ENCODE peak calls at places on chromosome 4, in four cellular contexts. P is CD8-positive, alpha-beta T cell; A is CD4-positive, alpha-beta T cell; F is transverse colon. Z is an unnamed sample. For H3K9me3, the result is how much of the 10 kb centered on the place peaks cover.

GRCh38 chr4:159070742-159071141 is 32.1 kb upstream of the RAPGEF2 start:
- DNase-seq in P (no peak), A (no peak), F (no peak), Z (no peak)

GRCh38 chr4:3206439-3207100 is 42.4 kb upstream of the MSANTD1 start:
- DNase-seq in F (no peak), P (no peak), A (no peak), Z (no peak)

GRCh38 chr4:78532046-78532445 is 19.5 kb upstream of the ANXA3 start:
- DNase-seq in P (no peak), A (no peak), F (no peak), Z (no peak)

GRCh38 chr4:183600189-183600685 is 58.7 kb downstream of the RWDD4 start:
- DNase-seq in P (no peak), F (no peak), A (no peak), Z (no peak)

GRCh38 chr4:64718091-64718490 is 308.8 kb upstream of the TECRL start:
- DNase-seq in P (no peak), F (no peak), A (no peak), Z (no peak)

GRCh38 chr4:112120021-112120420 is 25.2 kb upstream of the FAM241A start:
- DNase-seq in P (no peak), A (no peak), F (no peak), Z (no peak)

GRCh38 chr4:7103599-7104365 is 35.9 kb upstream of the GRPEL1 start:
- DNase-seq in P (no peak), A (no peak), F (peak), Z (peak)

GRCh38 chr4:105474110-105474518 is 252 bp upstream of the PPA2 start:
- DNase-seq in P (peak), A (no peak), F (peak), Z (no peak)

GRCh38 chr4:84940960-84941359 is 25.5 kb downstream of the WDFY3 start:
- DNase-seq in P (no peak), F (no peak), A (no peak), Z (no peak)

GRCh38 chr4:53005808-53006207 is 143.7 kb downstream of the RASL11B start:
- DNase-seq in P (no peak), F (no peak), A (no peak), Z (no peak)

GRCh38 chr4:8706221-8707044 is 113.9 kb downstream of the CPZ start:
- DNase-seq in P (no peak), A (no peak), F (no peak), Z (no peak)

GRCh38 chr4:153518637-153519384 is 52.7 kb downstream of the TMEM131L start:
- DNase-seq in P (no peak), A (no peak), F (no peak), Z (no peak)

GRCh38 chr4:100299441-100299840 is 109.2 kb upstream of the DDIT4L start:
- DNase-seq in A (no peak), P (no peak), F (no peak), Z (no peak)

GRCh38 chr4:123878976-123879375 is 482.4 kb downstream of the SPRY1 start:
- DNase-seq in P (no peak), A (no peak), F (no peak), Z (no peak)

GRCh38 chr4:6189511-6189910 is 10.8 kb downstream of the JAKMIP1 start:
- DNase-seq in A (no peak), P (no peak), F (no peak), Z (no peak)

GRCh38 chr4:34422472-34422871 is 1821.8 kb downstream of the ARAP2 start:
- DNase-seq in A (no peak), F (no peak), P (no peak), Z (no peak)

GRCh38 chr4:162497564-162498167 is 333.9 kb upstream of the FSTL5 start:
- DNase-seq in A (no peak), P (no peak), F (no peak), Z (no peak)

GRCh38 chr4:165839615-165840333 is 33.3 kb upstream of the TLL1 start:
- DNase-seq in P (no peak), A (no peak), F (no peak), Z (no peak)

GRCh38 chr4:101259876-101260275 is 87.5 kb downstream of the PPP3CA start:
- DNase-seq in F (no peak), A (no peak), P (no peak), Z (no peak)

GRCh38 chr4:99403380-99404194 is 31.6 kb downstream of the ADH7 start:
- DNase-seq in P (no peak), F (no peak), A (no peak), Z (no peak)

GRCh38 chr4:126705271-126705670 is 927.5 kb upstream of the INTU start:
- DNase-seq in F (no peak), A (no peak), P (no peak), Z (no peak)

GRCh38 chr4:24754586-24754985 is 40.8 kb upstream of the SOD3 start:
- DNase-seq in A (no peak), P (no peak), F (no peak), Z (no peak)

GRCh38 chr4:77595361-77595973 is 10.2 kb upstream of the CXCL13 start:
- DNase-seq in F (no peak), A (no peak), P (no peak), Z (no peak)

GRCh38 chr4:145619639-145619996 is 433 bp downstream of the MMAA start:
- DNase-seq in F (peak), P (peak), A (peak), Z (peak)

GRCh38 chr4:43224591-43224990 is 332.1 kb downstream of the GRXCR1 start:
- DNase-seq in F (no peak), P (no peak), A (no peak), Z (no peak)

GRCh38 chr4:63620271-63620670 is 789.0 kb downstream of the TECRL start:
- DNase-seq in P (no peak), A (no peak), F (no peak), Z (no peak)

GRCh38 chr4:106869551-106869950 is 166.6 kb downstream of the DKK2 start:
- DNase-seq in A (no peak), F (no peak), P (no peak), Z (no peak)

GRCh38 chr4:102438396-102438795 is 62.8 kb upstream of the NFKB1 start:
- DNase-seq in A (no peak), F (no peak), P (no peak), Z (no peak)

GRCh38 chr4:169270810-169271691 is at the start of gene SH3RF1:
- DNase-seq in A (no peak), P (no peak), F (peak), Z (peak)
- TF ChIP-seq CTCF in A (no peak), P (no peak), F (peak), Z (no peak)

GRCh38 chr4:13276357-13276756 is 207.8 kb downstream of the RAB28 start:
- DNase-seq in A (no peak), F (no peak), P (no peak), Z (no peak)
- H3K9me3 ChIP-seq in A (under half), F (under half), P (under half), Z (under half)

DNA sequence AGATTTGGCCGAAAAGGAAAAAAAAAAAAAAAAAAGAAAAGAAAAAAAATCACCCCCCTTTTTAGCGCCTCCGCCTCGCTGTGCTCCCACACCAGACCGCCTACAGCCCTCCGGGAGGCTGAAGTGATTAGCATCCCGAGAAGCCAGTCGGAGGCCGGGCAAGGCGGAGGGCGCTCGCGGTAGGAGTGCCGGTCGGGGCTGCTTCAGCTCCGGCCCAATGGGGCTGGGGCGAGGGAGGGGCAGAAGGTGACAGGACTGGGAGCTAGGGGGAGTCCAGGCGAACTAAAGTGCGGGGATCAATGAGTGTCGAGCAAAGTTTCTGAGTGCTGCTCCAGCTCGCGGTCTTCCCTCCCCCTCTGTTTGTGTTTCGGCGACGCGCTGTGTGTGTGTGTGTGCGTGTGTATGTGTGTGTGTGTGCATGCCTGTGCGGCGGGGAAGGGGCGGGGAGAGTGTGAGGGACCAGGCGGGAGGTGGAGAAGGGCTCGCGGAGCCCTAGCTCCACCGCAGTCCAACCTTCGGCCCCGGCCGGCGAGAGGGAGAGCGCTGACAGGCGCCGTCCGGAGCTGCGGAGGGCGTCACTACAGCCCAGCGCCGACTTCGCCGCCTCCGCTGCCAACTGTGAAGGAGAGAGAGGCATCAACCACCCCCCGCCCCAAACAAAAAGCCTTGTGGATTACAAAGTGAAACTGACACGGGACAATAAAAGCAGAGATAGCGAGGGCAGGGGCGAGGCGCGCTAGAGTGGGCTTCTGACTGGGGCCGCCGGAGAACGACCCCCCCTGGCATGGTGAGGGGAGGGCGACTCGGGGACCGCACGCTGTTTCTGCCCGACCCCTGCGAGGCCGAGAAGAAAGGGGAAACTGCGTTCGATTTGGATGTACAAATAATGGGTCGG is at the start of gene FAT4:
- DNase-seq in A (no peak), P (peak), F (peak), Z (peak)
- TF ChIP-seq CTCF in A (no peak), P (no peak), F (no peak), Z (no peak)

DNA sequence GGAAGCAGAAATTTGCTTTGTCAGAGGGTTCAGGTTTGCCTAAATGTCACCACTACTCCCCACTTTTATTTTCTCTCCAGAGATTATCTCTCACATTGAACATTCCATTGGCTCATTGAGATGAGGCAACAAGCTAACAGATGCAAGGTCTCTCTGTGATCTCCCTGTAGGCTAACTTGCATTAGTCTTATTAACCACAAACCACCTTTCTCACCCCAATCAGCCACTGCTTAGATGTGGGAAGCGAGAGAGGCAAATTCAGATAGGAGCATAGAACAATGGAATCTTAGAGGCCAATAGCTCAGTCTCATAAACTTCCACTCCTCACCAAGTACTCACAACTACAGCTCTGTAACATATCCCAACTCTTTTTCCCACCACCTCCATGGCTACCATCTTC is 226.5 kb downstream of the KDR start:
- DNase-seq in A (no peak), P (no peak), F (no peak), Z (no peak)
- H3K9me3 ChIP-seq in A (under half), P (under half), F (under half), Z (under half)

GRCh38 chr4:1410491-1411325 is 4.5 kb upstream of the NKX1-1 start:
- DNase-seq in A (no peak), F (no peak), P (peak), Z (no peak)
- TF ChIP-seq CTCF in A (no peak), F (no peak), P (no peak), Z (no peak)

DNA sequence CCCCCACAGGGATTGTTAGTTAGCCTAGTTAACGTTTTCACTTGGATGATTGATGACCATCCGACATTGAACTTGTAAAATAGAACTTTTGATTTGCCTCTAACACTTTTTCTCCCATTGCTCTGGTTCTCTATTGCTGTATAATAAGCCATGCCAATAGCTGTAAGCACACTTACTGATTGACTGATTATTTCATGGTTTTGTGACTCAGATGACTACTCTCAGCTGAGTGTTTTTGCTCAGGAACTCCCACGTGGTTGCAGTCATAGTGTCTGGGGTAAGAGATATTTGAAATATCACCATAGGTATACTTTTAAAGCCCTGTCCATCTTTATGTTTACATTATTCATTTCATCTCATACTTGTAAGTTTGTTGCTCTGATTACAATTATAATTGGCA is 1285.5 kb downstream of the STIM2 start:
- DNase-seq in F (no peak), A (no peak), P (no peak), Z (no peak)
- H3K9me3 ChIP-seq in F (under half), A (under half), P (under half), Z (under half)

DNA sequence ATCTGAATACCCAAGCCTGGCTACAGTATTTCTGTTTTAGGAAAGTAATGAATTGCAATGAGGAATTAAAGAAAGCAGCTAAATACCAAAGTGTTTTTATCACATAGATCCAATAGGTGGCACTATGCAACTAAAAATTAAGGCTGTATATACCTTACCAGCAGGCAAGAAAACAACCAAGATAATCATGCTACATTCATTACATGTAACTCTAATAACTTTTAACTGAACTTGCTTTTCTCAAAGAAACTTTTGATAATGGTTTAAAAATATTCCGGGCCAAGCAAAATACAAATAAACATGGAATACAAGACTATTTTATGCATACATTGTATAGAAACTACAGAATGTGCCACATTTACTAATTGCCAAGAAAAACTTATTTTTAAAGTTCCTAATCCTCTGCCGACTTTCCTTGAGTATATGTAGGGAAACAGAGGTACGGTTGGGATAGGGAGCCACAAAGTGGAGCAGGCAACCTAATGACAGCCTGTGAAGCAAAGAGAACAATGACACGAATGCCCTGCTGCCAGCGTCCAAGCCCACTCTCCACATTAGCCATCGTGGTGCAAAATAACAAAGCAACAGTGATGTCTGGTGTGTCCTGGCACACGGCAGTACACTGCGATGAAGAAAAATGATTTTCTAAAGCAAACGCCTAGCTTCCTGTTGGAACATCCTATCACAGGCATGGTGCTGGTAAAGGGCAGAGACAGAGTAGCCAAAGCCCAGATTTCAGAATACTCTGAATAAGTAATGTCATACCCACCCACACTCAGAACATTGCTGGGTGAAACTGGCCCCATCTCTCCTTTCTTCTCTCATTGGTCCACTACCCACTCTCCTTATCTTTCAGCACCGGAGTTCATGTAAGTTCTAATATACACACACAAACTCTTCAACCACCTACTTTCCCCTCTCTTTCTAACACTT is 63.5 kb downstream of the SEC24D start:
- DNase-seq in A (no peak), F (no peak), P (no peak), Z (no peak)
- TF ChIP-seq CTCF in A (peak), F (peak), P (peak), Z (peak)

Z was measured in lung.